ENCODE peak calls at places on chromosomes 3 and 15, in five cellular contexts. J is IMR-90, T is right lobe of liver, H is spleen, V is prostate gland. R is an unnamed sample.

GRCh38 chr15:93703092-93703785 is 528.1 kb upstream of the MCTP2 start:
- DNase-seq in H (no peak), J (no peak), V (no peak), T (no peak), R (no peak)

GRCh38 chr15:85477730-85478129 is 97.3 kb downstream of the AKAP13 start:
- DNase-seq in V (no peak), H (no peak), J (peak), T (no peak), R (no peak)

GRCh38 chr3:38143511-38143910 is 5.0 kb downstream of the MYD88 start:
- DNase-seq in V (no peak), J (no peak), T (no peak), H (no peak), R (no peak)

GRCh38 chr15:25508369-25509002 is 69.7 kb upstream of the UBE3A start:
- DNase-seq in T (no peak), V (no peak), H (no peak), J (peak), R (no peak)

GRCh38 chr15:41967506-41968206 is 4.7 kb downstream of the EHD4 start:
- DNase-seq in H (peak), V (no peak), T (peak), J (peak), R (peak)

GRCh38 chr3:193732391-193732790 is 139.4 kb downstream of the OPA1 start:
- DNase-seq in J (peak), T (no peak), V (no peak), H (no peak), R (no peak)

GRCh38 chr15:76185716-76186115 is 125.6 kb downstream of the ETFA start:
- DNase-seq in J (peak), V (no peak), H (no peak), T (no peak), R (no peak)

GRCh38 chr15:31276596-31277298 is 49.9 kb upstream of the KLF13 start:
- DNase-seq in H (peak), J (no peak), V (peak), T (no peak), R (peak)

GRCh38 chr3:23752126-23752525 is 53.6 kb upstream of the UBE2E1 start:
- DNase-seq in T (no peak), V (no peak), H (no peak), J (no peak), R (no peak)

GRCh38 chr3:161412117-161412516 is 40.8 kb upstream of the SPTSSB start:
- DNase-seq in V (no peak), T (no peak), H (no peak), J (no peak), R (no peak)

GRCh38 chr3:195151402-195151801 is 119.6 kb downstream of the XXYLT1 start:
- DNase-seq in V (no peak), H (no peak), J (no peak), T (no peak), R (no peak)

GRCh38 chr3:195149292-195149691 is 121.7 kb downstream of the XXYLT1 start:
- DNase-seq in T (no peak), J (no peak), H (no peak), V (no peak), R (no peak)

GRCh38 chr3:195150194-195151118 is 120.5 kb downstream of the XXYLT1 start:
- DNase-seq in J (peak), H (peak), T (peak), V (peak), R (peak)

GRCh38 chr3:195148553-195148952 is 122.4 kb downstream of the XXYLT1 start:
- DNase-seq in T (no peak), J (peak), V (no peak), H (no peak), R (no peak)

DNA sequence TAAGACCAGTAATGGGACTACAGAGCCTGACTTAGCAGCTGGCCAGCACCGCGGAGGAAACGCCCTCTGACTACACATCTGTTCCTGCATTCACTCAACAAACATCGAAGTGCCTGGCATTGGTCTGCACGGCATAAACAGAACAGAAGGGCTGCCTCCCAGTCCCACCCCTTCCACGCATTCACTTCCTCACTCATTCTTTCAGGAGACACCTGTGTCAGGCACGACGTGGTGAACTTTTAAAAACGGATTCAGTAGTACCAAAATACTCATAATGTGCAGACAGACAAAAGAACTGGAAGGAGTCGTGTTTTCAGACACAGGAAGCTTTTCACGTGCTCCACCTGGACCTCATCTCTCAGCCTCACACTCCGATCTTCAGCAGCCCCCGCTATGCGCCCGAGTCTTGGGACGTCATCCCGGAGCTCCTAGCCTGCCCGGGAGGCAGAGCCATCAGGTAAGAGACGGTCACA is 123.3 kb downstream of the XXYLT1 start:
- DNase-seq in T (no peak), V (no peak), H (peak), J (peak), R (peak)
- TF ChIP-seq POLR2A in T (no peak), V (no peak), H (no peak), J (no peak), R (no peak)

GRCh38 chr3:13015286-13016082 is 57.7 kb downstream of the IQSEC1 start:
- DNase-seq in T (no peak), V (no peak), J (no peak), H (peak), R (peak)

GRCh38 chr3:13016726-13017255 is 56.4 kb downstream of the IQSEC1 start:
- DNase-seq in J (no peak), T (no peak), V (no peak), H (peak), R (peak)

GRCh38 chr3:13017361-13018038 is 55.7 kb downstream of the IQSEC1 start:
- DNase-seq in V (no peak), H (peak), T (no peak), J (no peak), R (peak)

GRCh38 chr3:13014755-13015285 is 58.4 kb downstream of the IQSEC1 start:
- DNase-seq in T (no peak), J (no peak), V (no peak), H (no peak), R (peak)

DNA sequence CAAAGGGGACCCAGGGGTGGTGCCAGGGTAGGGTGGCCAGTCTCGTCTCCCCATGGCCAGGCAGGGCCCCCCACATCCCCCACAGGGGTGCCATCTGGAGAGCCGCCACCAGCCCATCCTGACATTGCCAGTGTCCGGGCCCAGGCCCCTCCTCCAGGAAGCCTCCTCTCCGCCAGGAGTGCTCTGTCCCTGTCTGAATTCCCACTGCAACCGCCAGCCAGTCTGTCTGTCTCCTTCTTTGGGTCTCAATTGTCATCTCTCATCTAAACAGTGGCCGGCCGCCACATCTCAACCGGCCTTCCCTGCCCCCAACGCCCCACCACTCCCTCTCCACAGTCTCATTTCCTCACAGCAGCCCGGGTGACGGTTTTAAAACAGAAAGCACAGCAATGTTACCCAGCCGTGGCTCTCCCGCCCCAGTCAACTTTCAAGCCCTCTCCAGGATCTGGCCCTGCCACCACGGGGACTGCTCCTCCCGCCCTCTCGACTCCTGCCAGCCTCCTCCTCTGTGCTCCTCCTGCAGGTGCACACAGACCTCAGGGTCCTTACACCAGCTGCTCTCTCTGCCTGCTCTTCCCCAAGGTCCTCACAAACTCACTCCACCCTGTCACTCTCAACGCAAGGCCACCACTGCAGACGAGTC is 57.0 kb downstream of the IQSEC1 start:
- DNase-seq in J (no peak), H (peak), V (no peak), T (no peak), R (peak)
- TF ChIP-seq POLR2A in J (no peak), H (peak), V (no peak), T (peak), R (peak)

DNA sequence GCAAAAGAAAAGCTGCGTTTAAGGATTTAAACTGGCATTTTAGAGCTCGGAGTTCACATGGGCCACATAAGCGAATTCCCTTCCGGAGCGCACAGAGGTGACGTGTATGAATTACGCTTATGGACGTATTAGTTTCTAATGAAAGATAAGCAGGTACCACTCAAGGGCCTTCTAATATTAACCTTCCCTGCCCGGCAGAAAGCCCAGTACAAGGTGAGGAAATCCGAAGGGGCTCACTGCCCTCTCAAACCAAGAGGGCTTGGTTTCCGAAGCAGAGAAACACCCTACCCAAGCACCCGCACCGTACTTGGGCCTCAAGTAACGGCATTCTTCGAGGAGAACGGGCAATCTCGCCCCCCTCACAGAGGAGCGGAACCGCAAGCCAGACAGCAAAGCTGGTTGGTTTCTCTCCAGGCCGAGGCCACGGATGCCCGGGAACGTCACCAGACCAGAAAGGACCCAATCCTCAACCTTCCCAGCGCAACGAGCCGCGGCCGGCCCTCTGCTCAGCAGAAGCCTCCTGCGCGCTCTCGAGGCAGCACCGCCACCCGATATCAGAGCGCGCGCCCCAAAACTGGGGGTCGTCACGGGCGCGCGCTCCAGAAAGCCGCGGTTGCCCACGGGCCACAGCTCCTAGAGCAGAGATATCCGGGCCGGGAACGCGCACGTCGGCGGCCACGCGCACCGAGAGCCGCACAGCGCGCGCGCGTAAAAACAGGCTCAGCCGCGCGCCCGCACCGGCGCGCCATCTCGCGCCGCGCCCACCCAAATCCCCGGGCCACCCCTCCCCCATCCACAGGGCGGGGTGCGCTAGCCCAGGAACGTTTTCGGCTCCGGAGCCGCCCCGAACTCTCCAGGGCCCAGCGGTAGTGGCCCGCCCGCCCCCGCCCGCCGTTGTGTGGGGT is 671 bp downstream of the QRICH1 start:
- DNase-seq in T (peak), J (peak), V (peak), H (peak), R (peak)
- TF ChIP-seq POLR2A in T (no peak), J (peak), V (no peak), H (no peak), R (no peak)

GRCh38 chr15:95302809-95303208 is 1027.7 kb upstream of the NR2F2 start:
- DNase-seq in T (no peak), H (no peak), J (no peak), V (no peak), R (no peak)
- TF ChIP-seq POLR2A in T (no peak), H (no peak), J (no peak), V (no peak), R (no peak)

GRCh38 chr3:13032206-13032605 is 41.0 kb downstream of the IQSEC1 start:
- DNase-seq in H (peak), J (no peak), T (no peak), V (no peak), R (no peak)
- TF ChIP-seq POLR2A in H (no peak), J (no peak), T (no peak), V (no peak), R (no peak)

GRCh38 chr15:91476861-91477260 is 376.6 kb upstream of the SLCO3A1 start:
- DNase-seq in T (no peak), H (no peak), V (no peak), J (no peak), R (no peak)

GRCh38 chr15:91482799-91483198 is 370.7 kb upstream of the SLCO3A1 start:
- DNase-seq in J (no peak), V (no peak), H (no peak), T (no peak), R (no peak)

GRCh38 chr15:91473894-91474293 is 373.8 kb downstream of the SV2B start:
- DNase-seq in H (no peak), V (no peak), T (no peak), J (peak), R (no peak)

GRCh38 chr15:91480426-91480825 is 373.1 kb upstream of the SLCO3A1 start:
- DNase-seq in J (no peak), H (no peak), T (no peak), V (no peak), R (no peak)

GRCh38 chr15:91478717-91479191 is 374.8 kb upstream of the SLCO3A1 start:
- DNase-seq in J (no peak), H (no peak), V (no peak), T (no peak), R (no peak)
- TF ChIP-seq POLR2A in J (no peak), H (no peak), V (no peak), T (no peak), R (no peak)

GRCh38 chr3:127545711-127546457 is 44.6 kb downstream of the TPRA1 start:
- DNase-seq in T (no peak), V (no peak), J (no peak), H (no peak), R (no peak)

GRCh38 chr3:127543441-127543840 is 47.1 kb downstream of the TPRA1 start:
- DNase-seq in H (no peak), T (no peak), V (no peak), J (no peak), R (no peak)

GRCh38 chr3:127542441-127542952 is 48.0 kb downstream of the TPRA1 start:
- DNase-seq in T (peak), V (peak), H (no peak), J (no peak), R (peak)

GRCh38 chr3:127544806-127545545 is 45.6 kb downstream of the TPRA1 start:
- DNase-seq in H (no peak), J (no peak), V (no peak), T (peak), R (no peak)

DNA sequence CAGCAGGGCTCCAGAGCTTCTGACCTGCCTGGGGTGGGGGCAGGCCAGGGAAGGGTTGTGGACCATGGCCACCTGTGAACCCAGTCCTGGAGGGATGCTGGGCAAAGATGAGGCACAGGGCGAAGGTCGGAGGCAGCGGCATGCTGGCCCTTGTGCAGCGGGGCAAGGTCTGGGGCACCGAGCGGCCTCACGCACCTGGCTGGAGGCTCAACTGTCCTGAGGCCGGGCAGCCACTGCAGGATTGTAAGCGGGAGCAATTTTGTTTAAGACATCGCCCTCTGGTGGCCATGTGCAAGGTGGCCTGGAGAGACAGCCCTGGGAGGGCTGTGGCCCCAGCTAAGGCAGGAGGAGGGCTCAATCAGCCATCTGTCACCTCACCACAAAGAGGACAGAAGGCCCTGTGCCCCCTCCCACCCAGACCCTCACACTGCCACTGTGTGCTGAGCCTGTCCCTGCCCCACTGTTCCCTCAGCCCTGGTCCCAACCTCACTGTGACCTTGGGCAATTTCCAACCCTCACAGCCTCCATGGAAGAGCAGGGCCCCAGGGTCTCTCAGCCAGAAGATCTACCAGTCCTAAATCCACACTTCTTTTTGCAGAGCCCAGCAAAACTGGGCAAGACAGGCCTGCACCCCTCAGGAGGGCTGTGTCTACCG is 46.3 kb downstream of the TPRA1 start:
- DNase-seq in T (peak), J (peak), H (peak), V (peak), R (peak)
- TF ChIP-seq POLR2A in T (no peak), J (no peak), H (no peak), V (no peak), R (no peak)

R was measured in transverse colon.